ENCODE peak calls at places on chromosomes 6 and 20, in four cellular contexts. One of them, this sample, is unnamed.

GRCh38 chr6:84358581-84358980 is 131.1 kb upstream of the CEP162 start:
- DNase-seq in T47D: no peak
- DNase-seq in T-helper 1 cell: no peak
- DNase-seq in effector CD4-positive, alpha-beta T cell: no peak
- DNase-seq in this sample: no peak

GRCh38 chr20:44471481-44471882 is 4.2 kb upstream of the TTPAL start:
- DNase-seq in effector CD4-positive, alpha-beta T cell: no peak
- DNase-seq in T47D: no peak
- DNase-seq in T-helper 1 cell: no peak
- DNase-seq in this sample: no peak

GRCh38 chr6:71855406-71855805 is 30.9 kb upstream of the RIMS1 start:
- DNase-seq in T-helper 1 cell: no peak
- DNase-seq in effector CD4-positive, alpha-beta T cell: no peak
- DNase-seq in T47D: no peak
- DNase-seq in this sample: no peak

GRCh38 chr6:138891255-138891986 is 95.5 kb downstream of the ECT2L start:
- DNase-seq in T47D: no peak
- DNase-seq in T-helper 1 cell: no peak
- DNase-seq in effector CD4-positive, alpha-beta T cell: no peak
- DNase-seq in this sample: no peak

GRCh38 chr6:781350-781961 is 88.5 kb upstream of the EXOC2 start:
- DNase-seq in effector CD4-positive, alpha-beta T cell: no peak
- DNase-seq in T47D: no peak
- DNase-seq in T-helper 1 cell: no peak
- DNase-seq in this sample: no peak

GRCh38 chr6:26520088-26520839 is 17.9 kb upstream of the HMGN4 start:
- DNase-seq in effector CD4-positive, alpha-beta T cell: no peak
- DNase-seq in T-helper 1 cell: no peak
- DNase-seq in T47D: peak; percentile 62
- DNase-seq in this sample: no peak

GRCh38 chr6:152458648-152459047 is 178.5 kb downstream of the SYNE1 start:
- DNase-seq in T47D: no peak
- DNase-seq in T-helper 1 cell: no peak
- DNase-seq in effector CD4-positive, alpha-beta T cell: no peak
- DNase-seq in this sample: no peak

GRCh38 chr6:143867236-143867635 is 3.0 kb downstream of the ZC2HC1B start:
- DNase-seq in T-helper 1 cell: no peak
- DNase-seq in T47D: no peak
- DNase-seq in effector CD4-positive, alpha-beta T cell: no peak
- DNase-seq in this sample: no peak

GRCh38 chr6:10425973-10426780 is 11.3 kb upstream of the TFAP2A start:
- DNase-seq in effector CD4-positive, alpha-beta T cell: no peak
- DNase-seq in T47D: no peak
- DNase-seq in T-helper 1 cell: no peak
- DNase-seq in this sample: no peak

GRCh38 chr6:24251339-24251738 is 106.5 kb downstream of the DCDC2 start:
- DNase-seq in effector CD4-positive, alpha-beta T cell: no peak
- DNase-seq in T47D: no peak
- DNase-seq in T-helper 1 cell: no peak
- DNase-seq in this sample: no peak

GRCh38 chr6:13011612-13012146 is 295.1 kb downstream of the PHACTR1 start:
- DNase-seq in T47D: no peak
- DNase-seq in T-helper 1 cell: no peak
- DNase-seq in effector CD4-positive, alpha-beta T cell: no peak
- DNase-seq in this sample: no peak

GRCh38 chr20:2738331-2738730 is 45.8 kb downstream of the EBF4 start:
- DNase-seq in T47D: no peak
- DNase-seq in T-helper 1 cell: no peak
- DNase-seq in effector CD4-positive, alpha-beta T cell: no peak
- DNase-seq in this sample: no peak

GRCh38 chr6:14981960-14982359 is 263.9 kb upstream of the JARID2 start:
- DNase-seq in effector CD4-positive, alpha-beta T cell: no peak
- DNase-seq in T-helper 1 cell: no peak
- DNase-seq in T47D: no peak
- DNase-seq in this sample: no peak

GRCh38 chr6:49003348-49003747 is 459.7 kb downstream of the MMUT start:
- DNase-seq in effector CD4-positive, alpha-beta T cell: no peak
- DNase-seq in T-helper 1 cell: no peak
- DNase-seq in T47D: no peak
- DNase-seq in this sample: no peak

GRCh38 chr20:4041748-4042411 is 26.5 kb upstream of the RNF24 start:
- DNase-seq in T-helper 1 cell: no peak
- DNase-seq in effector CD4-positive, alpha-beta T cell: no peak
- DNase-seq in T47D: no peak
- DNase-seq in this sample: no peak

GRCh38 chr20:47878601-47879004 is 93.3 kb upstream of the SULF2 start:
- DNase-seq in T-helper 1 cell: no peak
- DNase-seq in T47D: no peak
- DNase-seq in effector CD4-positive, alpha-beta T cell: no peak
- DNase-seq in this sample: no peak

GRCh38 chr6:11632795-11633511 is 95.4 kb downstream of the TMEM170B start:
- DNase-seq in T47D: no peak
- DNase-seq in T-helper 1 cell: no peak
- DNase-seq in effector CD4-positive, alpha-beta T cell: no peak
- DNase-seq in this sample: no peak

GRCh38 chr20:62737271-62737761 is 28.7 kb downstream of the NTSR1 start:
- DNase-seq in T47D: no peak
- DNase-seq in effector CD4-positive, alpha-beta T cell: no peak
- DNase-seq in T-helper 1 cell: peak; percentile 10
- DNase-seq in this sample: no peak

GRCh38 chr20:44610313-44610965 is 28.1 kb downstream of the PKIG start:
- DNase-seq in effector CD4-positive, alpha-beta T cell: no peak
- DNase-seq in T-helper 1 cell: no peak
- DNase-seq in T47D: no peak
- DNase-seq in this sample: no peak

GRCh38 chr6:106084973-106085686 is 1.0 kb upstream of the PRDM1 start:
- DNase-seq in T-helper 1 cell: no peak
- DNase-seq in effector CD4-positive, alpha-beta T cell: no peak
- DNase-seq in T47D: no peak
- DNase-seq in this sample: no peak

GRCh38 chr6:158642097-158642601 is 2.4 kb downstream of the DYNLT1 start:
- DNase-seq in effector CD4-positive, alpha-beta T cell: no peak
- DNase-seq in T-helper 1 cell: no peak
- DNase-seq in T47D: no peak
- DNase-seq in this sample: no peak

GRCh38 chr6:121436966-121437756 is 1.7 kb downstream of the GJA1 start:
- DNase-seq in T47D: no peak
- DNase-seq in T-helper 1 cell: no peak
- DNase-seq in effector CD4-positive, alpha-beta T cell: no peak
- DNase-seq in this sample: no peak

GRCh38 chr20:49210101-49210749 is 9.0 kb upstream of the DDX27 start:
- DNase-seq in T47D: no peak
- DNase-seq in effector CD4-positive, alpha-beta T cell: no peak
- DNase-seq in T-helper 1 cell: no peak
- DNase-seq in this sample: no peak

GRCh38 chr6:22892452-22892851 is 323.1 kb downstream of the HDGFL1 start:
- DNase-seq in T47D: no peak
- DNase-seq in T-helper 1 cell: no peak
- DNase-seq in effector CD4-positive, alpha-beta T cell: no peak
- DNase-seq in this sample: no peak

GRCh38 chr6:113182370-113183141 is 674.6 kb upstream of the MARCKS start:
- DNase-seq in T-helper 1 cell: no peak
- DNase-seq in T47D: no peak
- DNase-seq in effector CD4-positive, alpha-beta T cell: no peak
- DNase-seq in this sample: no peak

GRCh38 chr6:147078602-147079001 is 125.6 kb upstream of the STXBP5 start:
- DNase-seq in effector CD4-positive, alpha-beta T cell: no peak
- DNase-seq in T-helper 1 cell: no peak
- DNase-seq in T47D: no peak
- DNase-seq in this sample: no peak

GRCh38 chr6:34158876-34159275 is 13.0 kb upstream of the GRM4 start:
- DNase-seq in T47D: no peak
- DNase-seq in T-helper 1 cell: no peak
- DNase-seq in effector CD4-positive, alpha-beta T cell: no peak
- DNase-seq in this sample: no peak

GRCh38 chr6:105310371-105310770 is 92.5 kb downstream of the PREP start:
- DNase-seq in T-helper 1 cell: no peak
- DNase-seq in T47D: no peak
- DNase-seq in effector CD4-positive, alpha-beta T cell: no peak
- DNase-seq in this sample: no peak

GRCh38 chr20:36541227-36542018 is at the start of gene MYL9:
- DNase-seq in T-helper 1 cell: no peak
- DNase-seq in T47D: peak; percentile 92
- DNase-seq in effector CD4-positive, alpha-beta T cell: no peak
- DNase-seq in this sample: no peak

GRCh38 chr20:43506238-43506637 is 1.3 kb upstream of the L3MBTL1 start:
- DNase-seq in effector CD4-positive, alpha-beta T cell: no peak
- DNase-seq in T-helper 1 cell: no peak
- DNase-seq in T47D: no peak
- DNase-seq in this sample: no peak

GRCh38 chr6:139457482-139457881 is 83.0 kb upstream of the CITED2 start:
- DNase-seq in T47D: no peak
- DNase-seq in effector CD4-positive, alpha-beta T cell: no peak
- DNase-seq in T-helper 1 cell: no peak
- DNase-seq in this sample: no peak

GRCh38 chr20:24403410-24403809 is 66.0 kb upstream of the SYNDIG1 start:
- DNase-seq in effector CD4-positive, alpha-beta T cell: no peak
- DNase-seq in T-helper 1 cell: no peak
- DNase-seq in T47D: no peak
- DNase-seq in this sample: no peak

GRCh38 chr6:72620866-72621242 is 1.0 kb upstream of the KCNQ5 start:
- DNase-seq in T-helper 1 cell: peak; percentile 11
- DNase-seq in T47D: no peak
- DNase-seq in effector CD4-positive, alpha-beta T cell: no peak
- DNase-seq in this sample: no peak

GRCh38 chr6:32379554-32379953 is 7.9 kb upstream of the TSBP1 start:
- DNase-seq in effector CD4-positive, alpha-beta T cell: no peak
- DNase-seq in T-helper 1 cell: no peak
- DNase-seq in T47D: no peak
- DNase-seq in this sample: no peak

This sample was measured in T-helper 2 cell.